ENCODE peak calls at places on chromosomes 3 and 15, in six cellular contexts. Z is GM04504; U is posterior cingulate gyrus; T is cardiac muscle cell; N is left cardiac atrium; S is activated CD4-positive, alpha-beta T cell treated with anti-CD3 and anti-CD28 coated beads for 36 hours. W is an unnamed sample.
A peak's percentile ranks its signal among the peaks of the same experiment; 100 is the strongest.

GRCh38 chr3:48997714-48998637 is 7.9 kb downstream of the P4HTM start:
- DNase-seq in T (no peak), Z (no peak), N (no peak), S (no peak), U (peak; percentile 62), W (no peak)

GRCh38 chr3:72270730-72271129 is 485.8 kb upstream of the PROK2 start:
- DNase-seq in S (no peak), Z (no peak), T (no peak), U (no peak), N (no peak), W (peak; percentile 53)

GRCh38 chr15:92611995-92612745 is 43.4 kb downstream of the FAM174B start:
- DNase-seq in S (peak; percentile 31), Z (no peak), N (no peak), U (peak; percentile 47), T (peak; percentile 25), W (no peak)

GRCh38 chr15:89462198-89462912 is 34.0 kb downstream of the RHCG start:
- DNase-seq in S (no peak), N (no peak), U (peak; percentile 41), Z (no peak), T (peak; percentile 30), W (peak; percentile 63)

GRCh38 chr15:73305331-73306211 is 63.2 kb downstream of the HCN4 start:
- DNase-seq in Z (peak; percentile 23), T (peak; percentile 86), N (peak; percentile 42), U (peak; percentile 51), S (peak; percentile 54), W (no peak)

GRCh38 chr3:170410428-170411029 is 8.1 kb upstream of the CLDN11 start:
- DNase-seq in T (peak; percentile 47), U (no peak), Z (no peak), N (no peak), S (no peak), W (no peak)

GRCh38 chr3:119413603-119414280 is 49.7 kb downstream of the TMEM39A start:
- DNase-seq in Z (no peak), U (no peak), N (no peak), S (no peak), T (no peak), W (no peak)

GRCh38 chr3:62665627-62666433 is 209.4 kb downstream of the CADPS start:
- DNase-seq in Z (peak; percentile 31), U (peak; percentile 81), N (peak; percentile 66), T (peak; percentile 63), S (peak; percentile 64), W (peak; percentile 39)

GRCh38 chr3:12458901-12459300 is 25.4 kb upstream of the TSEN2 start:
- DNase-seq in U (no peak), Z (no peak), N (no peak), S (no peak), T (peak; percentile 56), W (no peak)